ENCODE peak calls at places on chromosome 7, in eight cellular contexts. E, I, A, V, K, Q, F and X are unnamed samples.

GRCh38 chr7:19177269-19177668 is 32.0 kb upstream of the FERD3L start:
- DNase-seq in K (no peak), V (no peak), Q (no peak), A (peak), F (peak), E (no peak), I (no peak), X (no peak)

GRCh38 chr7:86733783-86734182 is 90.1 kb downstream of the GRM3 start:
- DNase-seq in E (peak), Q (no peak), V (peak), K (no peak), F (no peak), A (no peak), I (no peak), X (no peak)

GRCh38 chr7:28296571-28297483 is 115.5 kb upstream of the CREB5 start:
- DNase-seq in E (peak), I (no peak), Q (peak), K (peak), A (peak), V (peak), F (no peak), X (no peak)

GRCh38 chr7:1439373-1440363 is 19.6 kb downstream of the MICALL2 start:
- DNase-seq in Q (no peak), E (no peak), A (no peak), I (no peak), K (no peak), F (no peak), V (no peak), X (no peak)

GRCh38 chr7:32275216-32275979 is 205.2 kb upstream of the PDE1C start:
- DNase-seq in F (no peak), E (no peak), I (no peak), Q (no peak), V (no peak), A (peak), K (no peak), X (no peak)

GRCh38 chr7:12423995-12424745 is 20.5 kb upstream of the VWDE start:
- DNase-seq in Q (no peak), V (no peak), F (no peak), A (no peak), I (no peak), E (no peak), K (peak), X (no peak)

GRCh38 chr7:76352193-76352592 is 6.6 kb downstream of the YWHAG start:
- DNase-seq in F (no peak), A (no peak), I (no peak), V (no peak), E (no peak), Q (no peak), K (no peak), X (no peak)

GRCh38 chr7:70376561-70377031 is 755.3 kb upstream of the GALNT17 start:
- DNase-seq in Q (no peak), F (no peak), K (no peak), V (no peak), I (no peak), A (no peak), E (no peak), X (no peak)

GRCh38 chr7:84675633-84676034 is 481.0 kb upstream of the SEMA3A start:
- DNase-seq in Q (no peak), V (no peak), F (no peak), A (peak), K (peak), I (no peak), E (no peak), X (no peak)

GRCh38 chr7:2530076-2530967 is 10.7 kb downstream of the LFNG start:
- DNase-seq in E (peak), F (no peak), Q (peak), I (no peak), A (no peak), K (peak), V (no peak), X (no peak)

DNA sequence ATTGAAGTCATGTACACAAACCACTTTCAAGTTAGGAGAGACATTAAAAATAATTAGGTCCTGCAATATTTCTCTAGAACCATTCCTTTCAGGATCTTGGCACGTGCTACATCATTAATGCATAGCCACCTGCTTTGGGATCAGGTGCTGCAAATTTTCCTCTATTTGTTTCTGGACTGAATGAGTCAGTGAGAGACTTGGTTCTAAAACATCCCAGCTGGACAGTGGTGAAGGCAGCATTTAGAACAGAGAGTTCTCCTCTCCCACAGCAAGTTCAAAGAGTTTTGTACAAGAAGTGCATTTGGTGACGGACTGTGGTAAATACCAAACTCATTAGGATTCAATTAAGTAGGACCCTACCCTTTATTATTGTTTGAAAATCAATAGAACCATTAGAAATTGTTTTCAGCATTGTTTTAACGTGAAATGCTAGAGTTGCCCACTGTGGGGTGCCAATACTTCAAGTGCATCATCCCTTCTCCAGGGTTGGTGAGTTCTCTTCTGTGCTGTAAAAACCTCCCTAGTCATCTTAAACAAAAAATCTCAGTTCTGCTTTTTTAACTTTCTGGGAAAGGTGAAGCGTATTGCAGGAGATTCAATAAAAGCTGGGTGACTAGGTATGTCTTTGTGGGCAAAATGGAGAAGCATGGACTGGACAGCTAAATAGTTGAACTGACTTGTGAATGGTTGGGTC is 698.9 kb downstream of the SUGCT start:
- DNase-seq in A (no peak), V (no peak), E (peak), K (peak), I (no peak), F (no peak), Q (no peak), X (no peak)
- TF ChIP-seq CTCF in A (peak), V (no peak), E (peak), K (no peak), I (no peak), F (peak), Q (no peak), X (no peak)

DNA sequence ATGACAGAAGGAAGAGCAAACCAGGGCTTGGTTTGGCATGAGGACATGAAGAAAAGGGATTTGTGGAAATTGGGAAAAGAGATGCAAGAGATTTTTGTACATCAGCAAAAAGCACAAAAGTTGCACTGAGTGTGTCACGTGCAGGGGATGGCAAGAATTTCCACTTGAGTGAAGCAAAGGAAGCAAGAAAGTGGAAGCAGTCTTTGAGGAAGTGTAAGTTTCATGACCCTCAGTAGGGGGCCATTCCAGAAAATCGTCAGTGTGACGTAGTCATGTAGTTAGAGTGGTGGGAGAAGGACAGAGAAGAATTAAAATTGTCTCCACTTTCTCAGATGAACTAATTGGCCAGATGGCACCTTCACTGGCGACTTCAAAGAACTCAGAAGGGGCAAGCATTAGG is 123.3 kb upstream of the FZD1 start:
- DNase-seq in I (no peak), F (no peak), E (no peak), Q (no peak), V (no peak), A (no peak), K (no peak), X (no peak)
- TF ChIP-seq CTCF in I (no peak), F (no peak), E (no peak), Q (no peak), V (no peak), A (no peak), K (no peak), X (no peak)

GRCh38 chr7:80450621-80451308 is 61.1 kb downstream of the GNAT3 start:
- DNase-seq in I (no peak), F (peak), E (peak), V (peak), K (no peak), Q (no peak), A (peak), X (no peak)

GRCh38 chr7:80449841-80450240 is 62.0 kb downstream of the GNAT3 start:
- DNase-seq in A (no peak), Q (no peak), I (no peak), F (no peak), K (no peak), E (no peak), V (no peak), X (no peak)

GRCh38 chr7:80458822-80459725 is 52.8 kb downstream of the GNAT3 start:
- DNase-seq in V (no peak), F (no peak), E (no peak), K (no peak), Q (no peak), I (no peak), A (no peak), X (no peak)

GRCh38 chr7:80453699-80454340 is 58.0 kb downstream of the GNAT3 start:
- DNase-seq in V (peak), K (peak), E (peak), A (no peak), F (no peak), I (no peak), Q (no peak), X (no peak)
- TF ChIP-seq CTCF in V (peak), K (no peak), E (peak), A (peak), F (peak), I (no peak), Q (peak), X (no peak)

DNA sequence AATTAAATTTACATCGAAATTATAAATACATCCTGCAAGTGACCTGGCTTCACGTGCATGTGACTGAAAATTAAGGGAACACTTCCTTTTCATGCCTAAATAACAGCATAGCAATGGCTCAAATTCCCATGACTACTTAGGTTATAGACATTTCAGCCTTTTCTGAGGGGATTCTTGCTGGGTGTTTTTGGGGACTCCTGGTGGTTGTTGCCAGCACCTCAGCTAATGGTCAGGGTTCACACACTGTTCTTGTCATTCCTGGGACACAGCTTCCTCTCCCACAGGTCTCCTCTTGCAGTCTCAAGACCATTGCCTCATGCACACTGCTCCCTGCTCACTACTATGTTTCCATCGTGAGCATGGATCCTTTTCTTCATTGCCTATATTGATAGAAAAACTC is 148.9 kb upstream of the GLI3 start:
- DNase-seq in K (no peak), F (no peak), V (no peak), A (no peak), Q (no peak), I (no peak), E (no peak), X (no peak)
- TF ChIP-seq CTCF in K (no peak), F (no peak), V (no peak), A (peak), Q (no peak), I (no peak), E (peak), X (no peak)

GRCh38 chr7:142485617-142486226 is 227.9 kb upstream of the PRSS58 start:
- DNase-seq in Q (no peak), A (no peak), I (no peak), K (peak), E (peak), F (no peak), V (peak), X (no peak)
- TF ChIP-seq CTCF in Q (peak), A (peak), I (no peak), K (peak), E (peak), F (peak), V (peak), X (no peak)

DNA sequence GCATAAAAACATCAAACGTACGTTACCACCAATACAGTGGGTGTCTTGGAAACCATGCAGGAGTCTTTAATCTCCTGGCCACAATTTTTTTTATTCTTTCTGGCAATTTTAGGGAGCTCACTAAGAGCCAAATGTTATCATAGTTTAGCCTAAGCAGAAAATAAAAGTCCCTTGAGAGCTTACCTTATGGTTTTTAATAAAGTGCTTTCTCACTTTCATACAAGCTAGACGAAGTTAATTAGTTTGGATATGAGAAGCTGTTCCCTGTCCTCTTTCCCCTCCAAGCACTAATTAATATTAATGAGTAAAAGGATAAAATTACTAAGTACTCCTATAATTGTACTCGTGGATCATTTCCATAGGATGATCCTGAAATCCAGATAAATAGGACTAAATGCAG is 58.5 kb upstream of the HECW1 start:
- DNase-seq in A (no peak), I (no peak), Q (no peak), K (no peak), E (no peak), V (no peak), F (no peak), X (no peak)
- TF ChIP-seq CTCF in A (no peak), I (no peak), Q (no peak), K (no peak), E (no peak), V (no peak), F (no peak), X (no peak)